ENCODE peak calls at places on chromosomes 7 and 10, in ten cellular contexts. C, B, Y, U, D, A, V, Z, G and M are unnamed samples.
A peak's percentile ranks its signal among the peaks of the same experiment; 100 is the strongest.

GRCh38 chr10:100824886-100825285 is 79.5 kb downstream of the PAX2 start:
- DNase-seq in C (no peak), B (no peak), Y (no peak), U (no peak), D (no peak), A (no peak), V (no peak), Z (no peak), G (no peak), M (no peak)

GRCh38 chr7:90411510-90411909 is 8.2 kb downstream of the CLDN12 start:
- DNase-seq in C (no peak), B (no peak), Y (no peak), U (no peak), D (no peak), A (no peak), V (no peak), Z (peak; percentile 91), G (no peak), M (no peak)

GRCh38 chr10:69819713-69820506 is 18.2 kb downstream of the COL13A1 start:
- DNase-seq in C (no peak), B (peak; percentile 13), Y (no peak), U (no peak), D (no peak), A (no peak), V (no peak), Z (no peak), G (no peak), M (no peak)

GRCh38 chr7:109073543-109073942 is 503.9 kb downstream of the DNAJB9 start:
- DNase-seq in C (no peak), B (no peak), Y (no peak), U (no peak), D (no peak), A (no peak), V (no peak), Z (no peak), G (no peak), M (no peak)

GRCh38 chr10:84076047-84076388 is 63.3 kb upstream of the GHITM start:
- DNase-seq in C (no peak), B (no peak), Y (no peak), U (no peak), D (no peak), A (no peak), V (peak; percentile 54), Z (peak; percentile 64), G (no peak), M (no peak)

GRCh38 chr7:40850017-40850416 is 715.2 kb downstream of the SUGCT start:
- DNase-seq in C (no peak), B (no peak), Y (no peak), U (no peak), D (no peak), A (no peak), V (no peak), Z (no peak), G (no peak), M (no peak)

GRCh38 chr7:48083114-48083830 is 5.8 kb upstream of the UPP1 start:
- DNase-seq in C (no peak), B (no peak), Y (no peak), U (no peak), D (no peak), A (no peak), V (peak; percentile 50), Z (peak; percentile 62), G (no peak), M (no peak)

GRCh38 chr7:131604841-131605279 is 48.4 kb upstream of the PODXL start:
- DNase-seq in C (no peak), B (peak; percentile 9), Y (no peak), U (no peak), D (no peak), A (no peak), V (peak; percentile 69), Z (no peak), G (no peak), M (no peak)

GRCh38 chr7:5282464-5283316 is at the start of gene SLC29A4:
- DNase-seq in C (peak; percentile 65), B (no peak), Y (peak; percentile 52), U (no peak), D (peak; percentile 25), A (no peak), V (no peak), Z (no peak), G (no peak), M (peak; percentile 43)

GRCh38 chr7:151585744-151586424 is 66.2 kb upstream of the RHEB start:
- DNase-seq in C (no peak), B (no peak), Y (no peak), U (no peak), D (no peak), A (no peak), V (peak; percentile 19), Z (no peak), G (no peak), M (no peak)

GRCh38 chr7:45118830-45119452 is 7.4 kb upstream of the TBRG4 start:
- DNase-seq in C (no peak), B (no peak), Y (no peak), U (no peak), D (no peak), A (no peak), V (no peak), Z (no peak), G (no peak), M (no peak)

GRCh38 chr7:100674441-100675407 is 1.2 kb downstream of the GNB2 start:
- DNase-seq in C (peak; percentile 42), B (no peak), Y (peak; percentile 46), U (peak; percentile 32), D (peak; percentile 38), A (peak; percentile 56), V (no peak), Z (no peak), G (no peak), M (peak; percentile 60)

GRCh38 chr7:92944633-92945032 is 108.3 kb upstream of the CDK6 start:
- DNase-seq in C (no peak), B (no peak), Y (peak; percentile 79), U (no peak), D (no peak), A (no peak), V (no peak), Z (no peak), G (no peak), M (no peak)

GRCh38 chr7:8321312-8321711 is 59.3 kb upstream of the ICA1 start:
- DNase-seq in C (no peak), B (no peak), Y (no peak), U (no peak), D (no peak), A (no peak), V (no peak), Z (no peak), G (no peak), M (no peak)

GRCh38 chr10:17781856-17782255 is 27.3 kb upstream of the MRC1 start:
- DNase-seq in C (no peak), B (no peak), Y (no peak), U (no peak), D (no peak), A (no peak), V (peak; percentile 9), Z (no peak), G (no peak), M (no peak)
- TF ChIP-seq CTCF in C (no peak), B (no peak), Y (no peak), U (no peak), D (no peak), A (no peak), V (no peak), Z (no peak), G (no peak), M (no peak)

GRCh38 chr7:31125171-31125570 is 73.1 kb downstream of the ADCYAP1R1 start:
- DNase-seq in C (no peak), B (no peak), Y (no peak), U (no peak), D (no peak), A (no peak), V (no peak), Z (no peak), G (peak; percentile 53), M (no peak)

GRCh38 chr7:31126976-31127375 is 74.9 kb downstream of the ADCYAP1R1 start:
- DNase-seq in C (no peak), B (no peak), Y (no peak), U (no peak), D (no peak), A (no peak), V (peak; percentile 12), Z (peak; percentile 7), G (no peak), M (no peak)

GRCh38 chr7:31123726-31124125 is 71.6 kb downstream of the ADCYAP1R1 start:
- DNase-seq in C (no peak), B (no peak), Y (peak; percentile 18), U (no peak), D (no peak), A (no peak), V (no peak), Z (no peak), G (peak; percentile 51), M (no peak)

GRCh38 chr7:31133497-31133896 is 81.4 kb downstream of the ADCYAP1R1 start:
- DNase-seq in C (no peak), B (no peak), Y (no peak), U (no peak), D (no peak), A (no peak), V (no peak), Z (no peak), G (no peak), M (no peak)

DNA sequence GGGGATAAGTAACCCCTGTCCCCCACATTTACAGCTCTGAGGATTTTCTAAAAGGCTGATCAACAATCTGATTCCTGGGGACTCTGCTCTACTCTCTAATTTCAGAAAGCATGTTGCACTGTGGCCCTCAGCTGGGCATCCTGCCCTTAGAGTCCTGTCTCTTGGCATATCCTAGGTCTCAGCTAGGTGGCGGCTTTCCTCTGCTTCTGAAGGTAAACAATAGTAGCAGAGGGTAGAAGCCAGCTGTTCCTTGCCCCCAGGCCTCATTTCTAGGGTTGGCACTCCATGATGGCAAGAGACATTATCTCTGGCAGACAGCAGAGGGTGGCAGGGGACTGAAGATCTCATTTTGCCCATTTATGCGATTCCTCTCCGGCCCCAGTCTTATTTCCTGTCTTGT is 77.0 kb downstream of the ADCYAP1R1 start:
- DNase-seq in C (no peak), B (no peak), Y (peak; percentile 8), U (no peak), D (no peak), A (no peak), V (peak; percentile 21), Z (no peak), G (no peak), M (no peak)
- TF ChIP-seq CTCF in C (no peak), B (peak; percentile 60), Y (no peak), U (no peak), D (no peak), A (no peak), V (no peak), Z (peak; percentile 31), G (no peak), M (no peak)

DNA sequence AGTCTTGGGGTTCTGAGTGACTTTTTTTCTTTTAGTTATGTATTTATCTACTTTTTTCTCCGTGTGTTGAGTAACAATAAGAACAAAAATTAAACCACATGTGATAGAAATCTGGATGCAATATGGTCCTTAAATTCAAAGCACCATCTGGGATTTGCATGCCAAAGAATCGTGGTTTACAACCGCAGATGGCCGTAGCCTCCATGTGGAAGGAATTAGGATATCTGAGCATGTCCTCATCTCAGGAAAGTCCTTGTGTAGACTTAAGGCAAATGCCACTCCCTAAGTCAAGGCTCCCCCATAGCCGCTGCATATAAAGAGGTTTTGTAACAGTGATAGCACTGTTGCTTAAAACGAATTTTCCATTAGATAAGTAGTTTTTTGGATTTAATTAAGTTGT is 304.0 kb downstream of the ZEB1 start:
- DNase-seq in C (no peak), B (no peak), Y (no peak), U (no peak), D (no peak), A (no peak), V (no peak), Z (no peak), G (no peak), M (no peak)
- TF ChIP-seq CTCF in C (peak; percentile 33), B (no peak), Y (no peak), U (no peak), D (no peak), A (no peak), V (no peak), Z (no peak), G (no peak), M (no peak)

GRCh38 chr10:47021850-47022249 is 110.6 kb downstream of the PTPN20 start:
- DNase-seq in C (no peak), B (no peak), Y (no peak), U (no peak), D (no peak), A (no peak), V (no peak), Z (no peak), G (peak; percentile 55), M (no peak)
- TF ChIP-seq CTCF in C (no peak), B (peak; percentile 16), Y (no peak), U (no peak), D (no peak), A (no peak), V (no peak), Z (peak; percentile 2), G (no peak), M (no peak)